ENCODE peak calls at places on chromosomes 12 and 14, in seven cellular contexts. One of them, this sample, is unnamed.

GRCh38 chr12:106082216-106083175 is 56.3 kb downstream of the NUAK1 start:
- DNase-seq in A549: no peak
- DNase-seq in body of pancreas: no peak
- DNase-seq in spleen: no peak
- DNase-seq in ovary: no peak
- DNase-seq in heart left ventricle: no peak
- DNase-seq in uterus: no peak
- DNase-seq in this sample: no peak

GRCh38 chr12:3421599-3421998 is 69.4 kb upstream of the PRMT8 start:
- DNase-seq in A549: no peak
- DNase-seq in body of pancreas: no peak
- DNase-seq in spleen: no peak
- DNase-seq in ovary: no peak
- DNase-seq in heart left ventricle: no peak
- DNase-seq in uterus: no peak
- DNase-seq in this sample: no peak

GRCh38 chr12:54032627-54033100 is at the start of gene HOXC5:
- DNase-seq in A549: peak; percentile 92
- DNase-seq in body of pancreas: peak; percentile 63
- DNase-seq in spleen: peak; percentile 84
- DNase-seq in ovary: peak; percentile 88
- DNase-seq in heart left ventricle: peak; percentile 31
- DNase-seq in uterus: peak; percentile 83
- DNase-seq in this sample: peak; percentile 86

GRCh38 chr12:53222170-53223005 is 9.6 kb downstream of the RARG start:
- DNase-seq in A549: no peak
- DNase-seq in body of pancreas: no peak
- DNase-seq in spleen: peak; percentile 64
- DNase-seq in ovary: no peak
- DNase-seq in heart left ventricle: no peak
- DNase-seq in uterus: no peak
- DNase-seq in this sample: no peak

GRCh38 chr12:31325524-31325875 is 450 bp downstream of the SINHCAF start:
- DNase-seq in A549: no peak
- DNase-seq in body of pancreas: peak; percentile 28
- DNase-seq in spleen: peak; percentile 90
- DNase-seq in ovary: no peak
- DNase-seq in heart left ventricle: no peak
- DNase-seq in uterus: peak; percentile 40
- DNase-seq in this sample: no peak

GRCh38 chr14:32561520-32561919 is 232.4 kb downstream of the AKAP6 start:
- DNase-seq in A549: no peak
- DNase-seq in body of pancreas: no peak
- DNase-seq in spleen: no peak
- DNase-seq in ovary: no peak
- DNase-seq in heart left ventricle: no peak
- DNase-seq in uterus: no peak
- DNase-seq in this sample: no peak

GRCh38 chr12:31914927-31915326 is 44.3 kb upstream of the RESF1 start:
- DNase-seq in A549: no peak
- DNase-seq in body of pancreas: no peak
- DNase-seq in spleen: no peak
- DNase-seq in ovary: no peak
- DNase-seq in heart left ventricle: no peak
- DNase-seq in uterus: no peak
- DNase-seq in this sample: no peak

GRCh38 chr12:105289114-105289904 is 41.2 kb upstream of the C12orf75 start:
- DNase-seq in A549: no peak
- DNase-seq in body of pancreas: no peak
- DNase-seq in spleen: no peak
- DNase-seq in ovary: no peak
- DNase-seq in heart left ventricle: no peak
- DNase-seq in uterus: no peak
- DNase-seq in this sample: no peak

GRCh38 chr12:61993734-61994345 is 266.4 kb upstream of the USP15 start:
- DNase-seq in A549: no peak
- DNase-seq in body of pancreas: no peak
- DNase-seq in spleen: no peak
- DNase-seq in ovary: no peak
- DNase-seq in heart left ventricle: no peak
- DNase-seq in uterus: no peak
- DNase-seq in this sample: no peak

DNA sequence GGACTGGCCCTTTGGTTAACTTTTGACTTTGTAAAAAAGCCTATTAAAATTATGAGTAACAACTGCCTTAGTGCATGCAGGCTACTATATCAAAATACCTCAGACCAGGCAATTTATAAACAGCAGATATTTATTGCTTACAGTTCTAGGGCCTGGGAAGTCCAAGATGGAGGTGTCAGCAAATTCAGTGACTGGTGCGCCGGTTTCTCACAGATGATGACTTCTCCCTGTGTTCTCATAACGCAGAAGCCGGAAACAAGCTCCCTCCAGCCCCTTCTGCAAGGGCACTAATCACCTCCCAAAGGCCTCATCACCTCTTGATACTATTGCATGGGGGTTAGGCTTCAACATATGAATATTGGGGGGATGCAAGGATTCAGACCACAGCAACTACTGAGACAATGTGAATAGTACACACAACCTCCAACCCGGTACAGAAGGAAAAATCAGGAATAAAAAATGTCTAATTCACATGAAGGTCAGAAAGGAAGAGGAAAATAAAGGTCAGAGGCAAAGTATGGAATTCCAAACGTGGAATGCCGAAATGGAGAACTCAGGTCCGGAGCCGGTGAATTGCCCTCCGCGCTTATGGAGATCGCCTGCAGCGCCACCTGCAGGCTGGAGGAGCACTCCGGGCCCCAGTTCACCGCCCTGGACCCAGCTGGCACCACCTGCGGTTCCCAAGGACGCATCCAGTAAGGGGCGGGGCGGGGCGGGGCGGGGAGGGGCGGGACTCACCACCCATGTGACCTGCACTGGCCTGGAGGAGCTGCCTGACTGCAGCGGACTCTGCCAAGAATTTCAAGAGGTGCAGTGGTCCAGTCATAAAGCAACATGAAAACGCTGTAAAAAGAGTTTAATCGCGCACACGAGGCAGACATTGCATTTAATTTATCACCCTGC is 203.4 kb downstream of the KIF26A start:
- DNase-seq in A549: peak; percentile 81
- DNase-seq in body of pancreas: peak; percentile 78
- DNase-seq in spleen: peak; percentile 82
- DNase-seq in ovary: peak; percentile 81
- DNase-seq in heart left ventricle: no peak
- DNase-seq in uterus: no peak
- DNase-seq in this sample: peak; percentile 88
- TF ChIP-seq CTCF in A549: peak; percentile 48
- TF ChIP-seq CTCF in body of pancreas: peak; percentile 51
- TF ChIP-seq CTCF in spleen: peak; percentile 64
- TF ChIP-seq CTCF in ovary: peak; percentile 36
- TF ChIP-seq CTCF in heart left ventricle: peak; percentile 43
- TF ChIP-seq CTCF in uterus: no peak
- TF ChIP-seq CTCF in this sample: peak; percentile 75

DNA sequence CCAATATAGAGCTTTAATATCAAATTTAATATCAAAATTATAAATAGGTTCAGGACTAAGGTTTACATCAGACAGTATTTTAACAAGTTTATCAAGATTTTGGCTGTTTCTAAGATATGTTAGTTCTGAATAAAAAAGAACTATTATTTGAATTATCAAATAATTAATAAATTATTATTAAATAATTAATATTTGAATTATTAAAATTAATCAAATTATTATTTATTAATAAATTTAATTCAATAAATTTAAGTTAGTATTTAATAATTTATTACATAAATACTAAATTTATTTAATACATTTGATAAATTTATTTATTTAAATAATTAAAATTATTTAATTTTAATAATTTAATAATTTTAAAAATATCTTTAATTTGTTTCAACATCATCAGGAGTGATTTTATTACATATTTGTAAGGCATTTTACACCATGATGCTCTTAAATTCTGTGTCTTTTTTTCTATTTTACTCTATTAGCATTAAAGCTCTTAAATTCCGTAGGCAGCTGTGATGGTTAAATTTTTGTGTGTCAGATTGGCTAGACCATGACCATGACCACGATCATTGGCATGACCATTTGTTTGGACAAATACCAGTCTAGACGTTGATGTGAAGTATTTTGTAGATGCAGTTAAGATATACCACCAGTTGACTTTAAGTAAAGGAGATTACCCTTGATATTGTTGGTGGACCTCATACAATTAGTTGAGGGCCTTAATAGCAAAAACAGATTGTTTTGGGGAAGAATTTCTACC is 82.6 kb downstream of the BBS10 start:
- DNase-seq in A549: no peak
- DNase-seq in body of pancreas: no peak
- DNase-seq in spleen: no peak
- DNase-seq in ovary: no peak
- DNase-seq in heart left ventricle: no peak
- DNase-seq in uterus: no peak
- DNase-seq in this sample: no peak
- H3K27ac ChIP-seq in A549: no peak overlapping the region
- H3K27ac ChIP-seq in body of pancreas: no peak overlapping the region
- H3K27ac ChIP-seq in spleen: no peak overlapping the region
- H3K27ac ChIP-seq in ovary: no peak overlapping the region
- H3K27ac ChIP-seq in heart left ventricle: no peak overlapping the region
- H3K27ac ChIP-seq in uterus: no peak overlapping the region
- H3K27ac ChIP-seq in this sample: no peak overlapping the region

GRCh38 chr14:99579077-99579836 is 24.8 kb downstream of the CCDC85C start:
- DNase-seq in A549: no peak
- DNase-seq in body of pancreas: peak; percentile 96
- DNase-seq in spleen: no peak
- DNase-seq in ovary: no peak
- DNase-seq in heart left ventricle: no peak
- DNase-seq in uterus: peak; percentile 20
- DNase-seq in this sample: no peak

GRCh38 chr14:99581371-99581770 is 22.6 kb downstream of the CCDC85C start:
- DNase-seq in A549: no peak
- DNase-seq in body of pancreas: no peak
- DNase-seq in spleen: no peak
- DNase-seq in ovary: no peak
- DNase-seq in heart left ventricle: no peak
- DNase-seq in uterus: no peak
- DNase-seq in this sample: no peak

GRCh38 chr14:99578541-99579044 is 25.4 kb downstream of the CCDC85C start:
- DNase-seq in A549: no peak
- DNase-seq in body of pancreas: no peak
- DNase-seq in spleen: no peak
- DNase-seq in ovary: peak; percentile 57
- DNase-seq in heart left ventricle: no peak
- DNase-seq in uterus: peak; percentile 69
- DNase-seq in this sample: no peak

GRCh38 chr14:99581960-99582359 is 22.0 kb downstream of the CCDC85C start:
- DNase-seq in A549: no peak
- DNase-seq in body of pancreas: no peak
- DNase-seq in spleen: no peak
- DNase-seq in ovary: no peak
- DNase-seq in heart left ventricle: no peak
- DNase-seq in uterus: no peak
- DNase-seq in this sample: no peak

DNA sequence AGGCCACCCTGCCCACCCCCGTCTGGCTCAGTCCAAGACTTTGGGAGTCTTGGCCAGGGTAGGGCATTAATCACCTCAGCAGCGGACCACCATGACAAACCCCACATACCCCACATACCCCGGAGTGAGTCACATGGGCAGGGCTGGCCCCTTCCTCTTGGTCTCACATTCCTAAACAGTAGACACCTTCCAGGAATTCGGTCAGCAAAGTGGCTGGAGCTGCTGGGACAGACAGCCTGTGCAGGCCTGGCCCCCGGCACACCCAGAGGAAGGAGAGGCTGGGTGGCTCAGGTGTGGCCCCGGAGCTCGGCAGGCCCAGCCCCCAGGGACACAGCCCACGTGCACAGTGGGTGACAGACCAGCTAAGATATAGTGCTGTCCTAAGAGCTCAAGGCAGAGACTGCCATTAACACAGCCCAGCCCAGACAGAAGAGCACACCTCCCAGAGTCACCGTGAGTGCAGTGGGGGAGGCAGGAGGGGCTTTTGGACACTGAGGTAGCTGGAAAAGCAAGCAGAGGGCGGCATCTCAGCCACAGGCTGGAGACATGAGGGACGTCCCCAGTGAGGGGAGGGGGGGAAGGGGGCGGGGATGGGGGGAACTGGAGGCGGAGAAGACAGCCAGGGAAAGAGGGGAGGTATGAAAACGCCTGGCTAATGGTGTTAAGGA is 24.0 kb downstream of the CCDC85C start:
- DNase-seq in A549: peak; percentile 75
- DNase-seq in body of pancreas: peak; percentile 77
- DNase-seq in spleen: no peak
- DNase-seq in ovary: no peak
- DNase-seq in heart left ventricle: no peak
- DNase-seq in uterus: peak; percentile 22
- DNase-seq in this sample: no peak
- TF ChIP-seq POLR2A in A549: no peak
- TF ChIP-seq POLR2A in body of pancreas: peak; percentile 15
- TF ChIP-seq POLR2A in spleen: no peak
- TF ChIP-seq POLR2A in ovary: no peak
- TF ChIP-seq POLR2A in heart left ventricle: no peak
- TF ChIP-seq POLR2A in uterus: no peak
- TF ChIP-seq POLR2A in this sample: no peak

GRCh38 chr14:103187911-103188310 is 64.7 kb downstream of the TNFAIP2 start:
- DNase-seq in A549: no peak
- DNase-seq in body of pancreas: no peak
- DNase-seq in spleen: no peak
- DNase-seq in ovary: no peak
- DNase-seq in heart left ventricle: no peak
- DNase-seq in uterus: no peak
- DNase-seq in this sample: no peak

GRCh38 chr14:103189481-103190470 is 66.5 kb downstream of the TNFAIP2 start:
- DNase-seq in A549: no peak
- DNase-seq in body of pancreas: no peak
- DNase-seq in spleen: no peak
- DNase-seq in ovary: no peak
- DNase-seq in heart left ventricle: no peak
- DNase-seq in uterus: no peak
- DNase-seq in this sample: peak; percentile 27

GRCh38 chr14:103191856-103192835 is 68.9 kb downstream of the TNFAIP2 start:
- DNase-seq in A549: no peak
- DNase-seq in body of pancreas: no peak
- DNase-seq in spleen: no peak
- DNase-seq in ovary: no peak
- DNase-seq in heart left ventricle: no peak
- DNase-seq in uterus: peak; percentile 48
- DNase-seq in this sample: no peak

GRCh38 chr14:103188691-103189480 is 65.6 kb downstream of the TNFAIP2 start:
- DNase-seq in A549: no peak
- DNase-seq in body of pancreas: peak; percentile 32
- DNase-seq in spleen: no peak
- DNase-seq in ovary: peak; percentile 43
- DNase-seq in heart left ventricle: peak; percentile 21
- DNase-seq in uterus: peak; percentile 62
- DNase-seq in this sample: peak; percentile 52

DNA sequence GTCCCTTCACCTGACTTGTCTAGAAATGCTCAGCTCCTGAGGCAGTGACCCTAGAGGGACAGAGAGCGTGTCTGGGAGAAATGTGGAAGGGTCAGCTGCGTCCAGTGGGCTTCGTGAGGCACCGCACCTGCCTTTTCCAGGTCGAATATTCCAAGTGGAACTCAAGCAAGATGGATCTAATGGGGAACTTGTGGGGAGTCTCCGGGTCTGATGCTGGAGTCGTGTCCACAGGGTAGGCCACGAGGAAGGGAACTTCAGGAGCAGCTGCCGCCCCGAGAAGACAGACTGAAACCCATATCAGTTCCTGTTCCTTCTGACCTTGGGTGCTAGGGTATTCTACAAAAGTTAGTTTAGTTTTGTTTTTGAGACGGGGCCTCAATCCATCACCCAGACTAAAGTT is 67.5 kb downstream of the TNFAIP2 start:
- DNase-seq in A549: no peak
- DNase-seq in body of pancreas: no peak
- DNase-seq in spleen: no peak
- DNase-seq in ovary: no peak
- DNase-seq in heart left ventricle: no peak
- DNase-seq in uterus: no peak
- DNase-seq in this sample: no peak
- TF ChIP-seq CTCF in A549: no peak
- TF ChIP-seq CTCF in body of pancreas: no peak
- TF ChIP-seq CTCF in spleen: no peak
- TF ChIP-seq CTCF in ovary: no peak
- TF ChIP-seq CTCF in heart left ventricle: no peak
- TF ChIP-seq CTCF in uterus: no peak
- TF ChIP-seq CTCF in this sample: no peak

This sample was measured in testis.